ENCODE peak calls at places on chromosomes 11 and 22, in seven cellular contexts. A is WTC11, S is thoracic aorta, L is GM13977, D is nephron progenitor cell, W is cardiac fibroblast, M is upper lobe of right lung. U is an unnamed sample.

GRCh38 chr11:68173926-68174325 is 39.2 kb downstream of the KMT5B start:
- DNase-seq in A (no peak), S (no peak), L (no peak), D (no peak), W (no peak), M (no peak), U (no peak)

GRCh38 chr11:86735462-86736302 is 63.3 kb upstream of the ME3 start:
- DNase-seq in A (no peak), S (no peak), L (no peak), D (no peak), W (peak), M (no peak), U (no peak)

GRCh38 chr11:11620251-11620965 is 1.4 kb downstream of the GALNT18 start:
- DNase-seq in A (peak), S (no peak), L (peak), D (peak), W (no peak), M (peak), U (peak)

GRCh38 chr11:13868710-13869403 is 93.7 kb upstream of the SPON1 start:
- DNase-seq in A (no peak), S (no peak), L (no peak), D (no peak), W (no peak), M (no peak), U (no peak)

GRCh38 chr11:75577198-75577597 is 15.1 kb downstream of the SERPINH1 start:
- DNase-seq in A (peak), S (no peak), L (peak), D (peak), W (peak), M (peak), U (peak)

GRCh38 chr11:26905368-26905767 is 88.5 kb upstream of the FIBIN start:
- DNase-seq in A (no peak), S (no peak), L (no peak), D (no peak), W (peak), M (no peak), U (no peak)

GRCh38 chr11:77560605-77561004 is 29.1 kb upstream of the AQP11 start:
- DNase-seq in A (no peak), S (no peak), L (no peak), D (no peak), W (no peak), M (no peak), U (no peak)

GRCh38 chr22:28143206-28143605 is 224.2 kb upstream of the PITPNB start:
- DNase-seq in A (no peak), S (no peak), L (no peak), D (no peak), W (no peak), M (no peak), U (no peak)

GRCh38 chr11:7759010-7759409 is 37.7 kb downstream of the OR5P2 start:
- DNase-seq in A (no peak), S (no peak), L (peak), D (no peak), W (no peak), M (no peak), U (no peak)

GRCh38 chr11:8646873-8647272 is 35.6 kb downstream of the TRIM66 start:
- DNase-seq in A (no peak), S (no peak), L (no peak), D (no peak), W (no peak), M (no peak), U (no peak)

GRCh38 chr11:130786586-130786985 is 129.7 kb downstream of the SNX19 start:
- DNase-seq in A (no peak), S (no peak), L (no peak), D (no peak), W (no peak), M (no peak), U (no peak)

GRCh38 chr22:37202001-37202555 is 10.2 kb downstream of the SSTR3 start:
- DNase-seq in A (no peak), S (no peak), L (no peak), D (no peak), W (no peak), M (peak), U (no peak)
- TF ChIP-seq CTCF in A (no peak), S (no peak), L (no peak), D (no peak), W (no peak), M (no peak), U (no peak)

GRCh38 chr11:66313321-66314185 is 3.3 kb downstream of the CD248 start:
- DNase-seq in A (peak), S (no peak), L (no peak), D (peak), W (peak), M (peak), U (no peak)

GRCh38 chr11:66312549-66313320 is 4.1 kb downstream of the CD248 start:
- DNase-seq in A (peak), S (peak), L (peak), D (peak), W (peak), M (peak), U (peak)

GRCh38 chr11:66310324-66310723 is 6.5 kb downstream of the CD248 start:
- DNase-seq in A (no peak), S (no peak), L (no peak), D (no peak), W (no peak), M (no peak), U (no peak)

GRCh38 chr11:66311470-66311964 is 5.3 kb downstream of the CD248 start:
- DNase-seq in A (no peak), S (no peak), L (no peak), D (no peak), W (no peak), M (no peak), U (peak)

DNA sequence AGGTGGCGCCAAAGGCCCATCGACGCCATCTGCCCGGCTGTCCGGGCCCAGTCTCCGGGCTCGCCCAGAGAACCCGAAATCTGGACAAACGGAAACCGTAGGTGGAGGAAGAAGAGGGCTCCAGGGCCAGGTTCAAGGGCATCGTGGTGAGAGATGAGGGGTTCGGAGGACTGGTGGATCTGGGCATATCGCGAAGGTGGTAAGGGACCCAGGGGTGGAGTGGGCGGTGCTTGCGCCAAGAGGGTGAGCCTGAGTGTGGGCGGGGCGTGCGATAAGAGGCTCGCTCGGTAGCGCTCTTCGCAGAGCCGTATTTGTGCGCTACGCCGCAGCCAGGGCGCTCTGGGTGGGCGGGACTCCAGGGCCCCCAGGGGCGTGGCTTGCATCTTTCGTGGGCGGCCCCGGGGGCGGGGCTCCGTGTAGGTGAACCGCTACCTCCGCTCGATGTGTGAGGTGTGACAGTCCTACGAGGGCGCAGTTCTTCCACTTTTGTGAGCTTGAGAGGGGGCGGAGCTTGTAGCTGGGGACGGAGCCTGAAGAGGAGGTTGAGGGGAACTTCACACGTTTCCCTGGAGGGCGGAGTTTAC is 4.8 kb downstream of the CD248 start:
- DNase-seq in A (peak), S (peak), L (peak), D (peak), W (peak), M (peak), U (peak)
- TF ChIP-seq CTCF in A (no peak), S (no peak), L (peak), D (no peak), W (no peak), M (peak), U (no peak)

DNA sequence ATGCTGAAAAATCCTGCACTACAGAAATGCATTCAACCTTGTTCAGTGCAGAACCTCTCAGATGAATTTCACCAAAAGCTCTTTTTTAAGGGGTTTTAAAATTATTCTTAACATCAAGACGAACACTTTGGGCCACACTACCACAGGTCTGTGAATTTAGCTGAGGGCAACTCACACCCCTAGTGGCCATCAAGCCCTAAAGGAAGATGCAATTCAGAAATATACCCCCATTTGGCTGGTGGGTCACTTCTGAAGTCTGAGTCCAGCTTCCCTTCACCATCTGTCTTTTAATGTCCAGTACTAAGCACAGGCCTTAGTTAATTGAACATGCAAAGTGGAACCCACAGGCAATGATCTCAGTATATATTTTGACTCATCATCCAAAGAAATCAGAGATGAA is 50.5 kb downstream of the FAM76B start:
- DNase-seq in A (no peak), S (no peak), L (no peak), D (no peak), W (no peak), M (no peak), U (no peak)
- TF ChIP-seq CTCF in A (no peak), S (no peak), L (peak), D (no peak), W (no peak), M (no peak), U (peak)

DNA sequence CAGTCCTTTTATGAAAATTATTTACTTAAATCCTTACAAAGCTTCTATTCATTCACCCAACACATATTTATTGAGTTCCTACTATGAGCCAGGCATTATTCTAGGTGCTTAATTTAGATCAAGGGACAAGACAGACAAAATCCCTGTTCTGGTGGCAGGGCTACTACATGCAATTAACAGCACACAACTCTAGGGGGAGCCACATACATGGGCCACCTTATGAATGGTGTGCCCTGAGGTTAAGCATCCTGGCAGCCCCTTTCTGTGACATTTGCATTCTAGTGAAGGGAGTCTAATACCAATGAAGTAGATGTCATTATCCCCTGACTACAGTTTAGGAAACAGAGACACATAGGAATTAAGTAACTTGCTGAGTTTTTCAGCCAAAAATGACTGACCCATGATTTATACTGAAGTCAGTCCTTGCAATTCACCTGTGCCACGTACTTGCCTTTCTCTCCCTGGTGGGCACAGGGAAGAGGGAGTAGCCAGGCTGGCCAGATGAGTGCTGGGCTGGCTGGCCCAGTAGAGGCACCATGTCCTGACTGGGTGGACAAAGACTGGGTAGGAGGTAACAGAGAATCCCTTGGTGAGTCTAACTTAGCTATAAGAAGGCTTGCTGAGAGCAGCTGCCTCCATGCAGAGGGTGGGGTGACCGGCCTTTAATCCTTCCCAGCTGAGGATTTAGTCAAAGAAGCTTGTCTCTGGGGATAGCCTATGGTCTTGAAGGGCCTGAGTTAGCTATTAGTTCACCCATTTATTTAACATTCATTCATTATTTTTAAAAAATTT is 52.0 kb upstream of the ELF5 start:
- DNase-seq in A (peak), S (no peak), L (peak), D (no peak), W (no peak), M (no peak), U (no peak)
- TF ChIP-seq CTCF in A (peak), S (no peak), L (peak), D (peak), W (peak), M (peak), U (peak)

GRCh38 chr11:16591157-16591556 is 147.3 kb upstream of the C11orf58 start:
- DNase-seq in A (no peak), S (no peak), L (no peak), D (no peak), W (no peak), M (no peak), U (no peak)
- TF ChIP-seq CTCF in A (no peak), S (no peak), L (no peak), D (no peak), W (no peak), M (no peak), U (no peak)

GRCh38 chr22:45905924-45906865 is 70.8 kb downstream of the WNT7B start:
- DNase-seq in A (no peak), S (peak), L (no peak), D (peak), W (peak), M (no peak), U (no peak)
- TF ChIP-seq CTCF in A (no peak), S (no peak), L (no peak), D (no peak), W (no peak), M (no peak), U (no peak)

GRCh38 chr11:62123669-62124185 is at the start of gene INCENP:
- DNase-seq in A (peak), S (peak), L (peak), D (peak), W (peak), M (peak), U (peak)
- TF ChIP-seq CTCF in A (no peak), S (no peak), L (no peak), D (no peak), W (no peak), M (no peak), U (no peak)